ENCODE peak calls at places on chromosomes 16 and 17, in eight cellular contexts. Q is transverse colon, U is uterus, O is heart left ventricle, F is sigmoid colon, I is stomach, N is K562, C is ovary. G is an unnamed sample.

GRCh38 chr16:3573146-3573815 is 3.9 kb downstream of the NLRC3 start:
- DNase-seq in Q (no peak), U (no peak), O (no peak), F (no peak), I (no peak), N (no peak), C (no peak), G (no peak)

GRCh38 chr17:77107506-77108433 is 33.0 kb upstream of the SEC14L1 start:
- DNase-seq in Q (peak; percentile 59), U (peak; percentile 55), O (no peak), F (no peak), I (no peak), N (peak; percentile 35), C (no peak), G (peak; percentile 56)

GRCh38 chr17:65103896-65104295 is 33.3 kb upstream of the RGS9 start:
- DNase-seq in Q (no peak), U (no peak), O (no peak), F (peak; percentile 56), I (no peak), N (no peak), C (no peak), G (no peak)

GRCh38 chr16:47577029-47577428 is 115.9 kb downstream of the PHKB start:
- DNase-seq in Q (no peak), U (no peak), O (no peak), F (no peak), I (no peak), N (no peak), C (no peak), G (no peak)

GRCh38 chr17:10151667-10152496 is 46.5 kb downstream of the GAS7 start:
- DNase-seq in Q (peak; percentile 26), U (no peak), O (no peak), F (peak; percentile 74), I (peak; percentile 27), N (no peak), C (no peak), G (peak; percentile 29)

GRCh38 chr17:4159761-4160160 is 16.8 kb downstream of the CYB5D2 start:
- DNase-seq in Q (no peak), U (no peak), O (no peak), F (no peak), I (no peak), N (no peak), C (no peak), G (no peak)

GRCh38 chr16:27863377-27863776 is 200.1 kb downstream of the GSG1L start:
- DNase-seq in Q (no peak), U (no peak), O (no peak), F (no peak), I (no peak), N (no peak), C (no peak), G (no peak)

GRCh38 chr16:68951991-68952877 is 108.9 kb downstream of the TANGO6 start:
- DNase-seq in Q (no peak), U (no peak), O (no peak), F (no peak), I (no peak), N (no peak), C (no peak), G (no peak)

GRCh38 chr16:56436258-56436657 is 10.9 kb upstream of the AMFR start:
- DNase-seq in Q (no peak), U (no peak), O (no peak), F (no peak), I (no peak), N (no peak), C (no peak), G (no peak)

GRCh38 chr17:7997186-7997585 is 5.2 kb upstream of the GUCY2D start:
- DNase-seq in Q (peak; percentile 67), U (no peak), O (peak; percentile 55), F (peak; percentile 64), I (peak; percentile 73), N (no peak), C (no peak), G (no peak)

GRCh38 chr17:2751482-2751881 is 2.0 kb upstream of the CCDC92B start:
- DNase-seq in Q (no peak), U (no peak), O (no peak), F (no peak), I (no peak), N (no peak), C (no peak), G (no peak)

GRCh38 chr17:8465381-8466158 is 29.9 kb downstream of the NDEL1 start:
- DNase-seq in Q (no peak), U (no peak), O (no peak), F (no peak), I (no peak), N (no peak), C (no peak), G (no peak)

GRCh38 chr16:68756250-68757051 is 19.4 kb downstream of the CDH1 start:
- DNase-seq in Q (peak; percentile 83), U (no peak), O (no peak), F (no peak), I (peak; percentile 70), N (no peak), C (no peak), G (no peak)

GRCh38 chr17:39653316-39653661 is 11.9 kb upstream of the TCAP start:
- DNase-seq in Q (no peak), U (no peak), O (no peak), F (no peak), I (no peak), N (peak; percentile 64), C (no peak), G (no peak)

GRCh38 chr17:1491406-1492248 is 859 bp downstream of the MYO1C start:
- DNase-seq in Q (peak; percentile 84), U (peak; percentile 63), O (peak; percentile 82), F (peak; percentile 85), I (peak; percentile 78), N (peak; percentile 85), C (peak; percentile 78), G (peak; percentile 47)

GRCh38 chr16:14097182-14097951 is 26.2 kb downstream of the MRTFB start:
- DNase-seq in Q (peak; percentile 25), U (no peak), O (no peak), F (no peak), I (peak; percentile 63), N (no peak), C (no peak), G (no peak)

GRCh38 chr17:9615486-9615885 is 29.8 kb upstream of the USP43 start:
- DNase-seq in Q (no peak), U (no peak), O (no peak), F (no peak), I (no peak), N (no peak), C (no peak), G (no peak)

GRCh38 chr16:29926675-29927522 is 873 bp upstream of the KCTD13 start:
- DNase-seq in Q (peak; percentile 47), U (peak; percentile 29), O (peak; percentile 34), F (peak; percentile 73), I (no peak), N (no peak), C (peak; percentile 49), G (peak; percentile 78)

GRCh38 chr16:83853834-83854233 is 45.1 kb upstream of the MLYCD start:
- DNase-seq in Q (no peak), U (no peak), O (no peak), F (no peak), I (no peak), N (peak; percentile 5), C (no peak), G (no peak)

GRCh38 chr16:29007865-29008593 is 23.2 kb downstream of the LAT start:
- DNase-seq in Q (no peak), U (no peak), O (no peak), F (no peak), I (no peak), N (peak; percentile 47), C (no peak), G (no peak)

GRCh38 chr17:850828-851759 is 68.9 kb downstream of the MRM3 start:
- DNase-seq in Q (no peak), U (peak; percentile 49), O (peak; percentile 33), F (peak; percentile 81), I (no peak), N (no peak), C (peak; percentile 63), G (no peak)

GRCh38 chr16:28985206-28985605 is 354 bp downstream of the LAT start:
- DNase-seq in Q (no peak), U (no peak), O (no peak), F (no peak), I (no peak), N (no peak), C (no peak), G (no peak)

GRCh38 chr16:30637952-30638351 is 12.8 kb upstream of the PRR14 start:
- DNase-seq in Q (no peak), U (no peak), O (no peak), F (no peak), I (no peak), N (no peak), C (no peak), G (no peak)

DNA sequence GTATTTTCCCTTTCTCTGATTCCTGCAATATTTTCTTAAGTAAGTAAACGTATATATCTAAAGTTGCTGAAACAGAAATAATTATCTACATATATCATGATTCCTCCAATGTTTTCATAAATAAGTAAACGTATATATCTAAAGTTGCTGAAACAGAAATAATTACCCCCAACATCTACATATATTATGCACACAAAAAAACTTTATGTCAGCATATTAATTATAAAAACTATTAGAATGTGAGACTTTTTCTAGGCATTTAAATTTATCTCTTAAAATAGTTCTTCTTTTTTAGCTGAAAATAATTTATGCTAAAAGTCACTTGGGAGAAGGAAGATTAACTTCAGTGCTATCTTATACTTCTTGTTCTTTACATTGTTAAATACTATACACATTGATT is 88.5 kb downstream of the WNT3 start:
- DNase-seq in Q (no peak), U (no peak), O (no peak), F (no peak), I (no peak), N (no peak), C (no peak), G (no peak)
- TF ChIP-seq POLR2A in Q (no peak), U (no peak), O (no peak), F (no peak), I (no peak), N (no peak), C (no peak), G (no peak)

GRCh38 chr17:18326572-18326971 is 11.5 kb downstream of the SMCR8 start:
- DNase-seq in Q (no peak), U (no peak), O (no peak), F (no peak), I (no peak), N (no peak), C (no peak), G (no peak)
- H3K36me3 ChIP-seq in Q (peaks cover 4% of the 10 kb centered on the region), U (no peaks in the 10 kb centered on the region), O (peaks cover 10% of the 10 kb centered on the region), F (peaks cover 96% of the 10 kb centered on the region), I (peaks cover 53% of the 10 kb centered on the region), N (peaks cover 55% of the 10 kb centered on the region), C (no peaks in the 10 kb centered on the region), G (no peaks in the 10 kb centered on the region)

DNA sequence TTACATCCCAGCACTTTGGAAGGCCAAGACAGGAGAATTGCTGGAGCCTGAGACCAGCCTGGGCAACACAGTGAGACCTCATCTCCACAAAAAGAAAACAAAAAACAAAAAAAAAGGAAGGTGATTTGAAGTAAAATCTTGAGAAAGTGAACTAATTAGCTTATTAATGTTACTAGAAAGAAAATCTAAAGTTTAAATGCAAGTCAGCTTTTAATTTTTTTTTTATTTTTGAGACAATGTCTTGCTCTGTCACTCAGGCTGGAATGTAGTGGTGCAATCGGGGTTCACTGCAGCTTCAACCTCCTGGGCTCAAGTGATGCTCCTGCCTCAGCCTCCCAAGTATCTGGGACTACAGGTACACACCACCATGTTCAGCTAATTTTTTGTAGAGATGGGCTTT is 3.5 kb upstream of the CTCF start:
- DNase-seq in Q (no peak), U (no peak), O (no peak), F (peak; percentile 25), I (no peak), N (no peak), C (no peak), G (no peak)
- H3K4me1 ChIP-seq in Q (peaks cover 5% of the 10 kb centered on the region), U (no peaks in the 10 kb centered on the region), O (peaks cover 14% of the 10 kb centered on the region), F (peaks cover 15% of the 10 kb centered on the region), I (peaks cover 7% of the 10 kb centered on the region), N (peaks cover 8% of the 10 kb centered on the region), C (no peaks in the 10 kb centered on the region), G (peaks cover 6% of the 10 kb centered on the region)

GRCh38 chr16:54928421-54929089 is 2.1 kb upstream of the IRX5 start:
- DNase-seq in Q (no peak), U (peak; percentile 55), O (peak; percentile 82), F (no peak), I (peak; percentile 77), N (peak; percentile 70), C (no peak), G (peak; percentile 81)
- TF ChIP-seq POLR2A in Q (no peak), U (peak; percentile 13), O (no peak), F (no peak), I (no peak), N (peak; percentile 47), C (peak; percentile 45), G (peak; percentile 31)